ENCODE peak calls at places on chromosomes 6 and 20, in nine cellular contexts. One of them, this sample, is unnamed.

GRCh38 chr20:62123450-62124118 is 1.3 kb downstream of the LSM14B start:
- DNase-seq in GM06990: no peak
- DNase-seq in activated CD4-positive, alpha-beta T cell treated with anti-CD3 and anti-CD28 coated beads, Interleukin-2, amount 50 U/mL, for 48 hours: no peak
- DNase-seq in gastrocnemius medialis: no peak
- DNase-seq in SW480: no peak
- DNase-seq in KBM-7: peak; percentile 38
- DNase-seq in NCI-H774: no peak
- DNase-seq in effector CD4-positive, alpha-beta T cell: no peak
- DNase-seq in SK-N-DZ: no peak
- DNase-seq in this sample: peak; percentile 33

GRCh38 chr6:43722920-43723565 is 35.5 kb upstream of the MRPS18A start:
- DNase-seq in KBM-7: no peak
- DNase-seq in effector CD4-positive, alpha-beta T cell: no peak
- DNase-seq in NCI-H774: no peak
- DNase-seq in activated CD4-positive, alpha-beta T cell treated with anti-CD3 and anti-CD28 coated beads, Interleukin-2, amount 50 U/mL, for 48 hours: no peak
- DNase-seq in gastrocnemius medialis: no peak
- DNase-seq in SK-N-DZ: no peak
- DNase-seq in SW480: no peak
- DNase-seq in GM06990: no peak
- DNase-seq in this sample: no peak

GRCh38 chr20:49675368-49676151 is 38.1 kb downstream of the B4GALT5 start:
- DNase-seq in SK-N-DZ: no peak
- DNase-seq in effector CD4-positive, alpha-beta T cell: no peak
- DNase-seq in NCI-H774: no peak
- DNase-seq in GM06990: peak; percentile 73
- DNase-seq in KBM-7: no peak
- DNase-seq in gastrocnemius medialis: no peak
- DNase-seq in activated CD4-positive, alpha-beta T cell treated with anti-CD3 and anti-CD28 coated beads, Interleukin-2, amount 50 U/mL, for 48 hours: no peak
- DNase-seq in SW480: peak; percentile 85
- DNase-seq in this sample: no peak

GRCh38 chr20:25480797-25481196 is 73.3 kb downstream of the GINS1 start:
- DNase-seq in KBM-7: no peak
- DNase-seq in activated CD4-positive, alpha-beta T cell treated with anti-CD3 and anti-CD28 coated beads, Interleukin-2, amount 50 U/mL, for 48 hours: no peak
- DNase-seq in effector CD4-positive, alpha-beta T cell: no peak
- DNase-seq in gastrocnemius medialis: no peak
- DNase-seq in NCI-H774: no peak
- DNase-seq in GM06990: no peak
- DNase-seq in SW480: no peak
- DNase-seq in SK-N-DZ: no peak
- DNase-seq in this sample: no peak

GRCh38 chr6:31719001-31719400 is 2.5 kb downstream of the LY6G6C start:
- DNase-seq in SK-N-DZ: no peak
- DNase-seq in KBM-7: no peak
- DNase-seq in NCI-H774: no peak
- DNase-seq in gastrocnemius medialis: no peak
- DNase-seq in SW480: no peak
- DNase-seq in GM06990: no peak
- DNase-seq in activated CD4-positive, alpha-beta T cell treated with anti-CD3 and anti-CD28 coated beads, Interleukin-2, amount 50 U/mL, for 48 hours: no peak
- DNase-seq in effector CD4-positive, alpha-beta T cell: no peak
- DNase-seq in this sample: no peak

GRCh38 chr6:53043626-53044025 is 21.6 kb upstream of the FBXO9 start:
- DNase-seq in NCI-H774: no peak
- DNase-seq in gastrocnemius medialis: no peak
- DNase-seq in effector CD4-positive, alpha-beta T cell: no peak
- DNase-seq in activated CD4-positive, alpha-beta T cell treated with anti-CD3 and anti-CD28 coated beads, Interleukin-2, amount 50 U/mL, for 48 hours: no peak
- DNase-seq in SK-N-DZ: no peak
- DNase-seq in GM06990: no peak
- DNase-seq in SW480: no peak
- DNase-seq in KBM-7: no peak
- DNase-seq in this sample: no peak

GRCh38 chr20:17660667-17661066 is 21.4 kb downstream of the RRBP1 start:
- DNase-seq in SK-N-DZ: no peak
- DNase-seq in SW480: no peak
- DNase-seq in NCI-H774: no peak
- DNase-seq in activated CD4-positive, alpha-beta T cell treated with anti-CD3 and anti-CD28 coated beads, Interleukin-2, amount 50 U/mL, for 48 hours: no peak
- DNase-seq in KBM-7: no peak
- DNase-seq in gastrocnemius medialis: no peak
- DNase-seq in effector CD4-positive, alpha-beta T cell: no peak
- DNase-seq in GM06990: no peak
- DNase-seq in this sample: no peak

GRCh38 chr6:116145786-116146675 is 20.1 kb upstream of the COL10A1 start:
- DNase-seq in SW480: peak; percentile 1
- DNase-seq in effector CD4-positive, alpha-beta T cell: no peak
- DNase-seq in gastrocnemius medialis: no peak
- DNase-seq in GM06990: no peak
- DNase-seq in NCI-H774: no peak
- DNase-seq in SK-N-DZ: no peak
- DNase-seq in KBM-7: no peak
- DNase-seq in activated CD4-positive, alpha-beta T cell treated with anti-CD3 and anti-CD28 coated beads, Interleukin-2, amount 50 U/mL, for 48 hours: no peak
- DNase-seq in this sample: no peak

GRCh38 chr6:139376604-139377218 is 2.3 kb upstream of the CITED2 start:
- DNase-seq in NCI-H774: no peak
- DNase-seq in KBM-7: no peak
- DNase-seq in SK-N-DZ: no peak
- DNase-seq in effector CD4-positive, alpha-beta T cell: no peak
- DNase-seq in SW480: peak; percentile 46
- DNase-seq in gastrocnemius medialis: peak; percentile 84
- DNase-seq in GM06990: no peak
- DNase-seq in activated CD4-positive, alpha-beta T cell treated with anti-CD3 and anti-CD28 coated beads, Interleukin-2, amount 50 U/mL, for 48 hours: no peak
- DNase-seq in this sample: peak; percentile 97

GRCh38 chr20:36415475-36416002 is 109.4 kb downstream of the DLGAP4 start:
- DNase-seq in NCI-H774: no peak
- DNase-seq in gastrocnemius medialis: no peak
- DNase-seq in GM06990: no peak
- DNase-seq in SW480: no peak
- DNase-seq in effector CD4-positive, alpha-beta T cell: no peak
- DNase-seq in activated CD4-positive, alpha-beta T cell treated with anti-CD3 and anti-CD28 coated beads, Interleukin-2, amount 50 U/mL, for 48 hours: no peak
- DNase-seq in SK-N-DZ: no peak
- DNase-seq in KBM-7: no peak
- DNase-seq in this sample: no peak

GRCh38 chr6:18047406-18047805 is 60.0 kb upstream of the KIF13A start:
- DNase-seq in activated CD4-positive, alpha-beta T cell treated with anti-CD3 and anti-CD28 coated beads, Interleukin-2, amount 50 U/mL, for 48 hours: no peak
- DNase-seq in SK-N-DZ: no peak
- DNase-seq in effector CD4-positive, alpha-beta T cell: no peak
- DNase-seq in GM06990: no peak
- DNase-seq in KBM-7: no peak
- DNase-seq in NCI-H774: no peak
- DNase-seq in gastrocnemius medialis: no peak
- DNase-seq in SW480: no peak
- DNase-seq in this sample: no peak

GRCh38 chr6:133983099-133983939 is 30.3 kb downstream of the TBPL1 start:
- DNase-seq in GM06990: no peak
- DNase-seq in SW480: no peak
- DNase-seq in KBM-7: peak; percentile 96
- DNase-seq in activated CD4-positive, alpha-beta T cell treated with anti-CD3 and anti-CD28 coated beads, Interleukin-2, amount 50 U/mL, for 48 hours: peak; percentile 38
- DNase-seq in NCI-H774: no peak
- DNase-seq in effector CD4-positive, alpha-beta T cell: peak; percentile 10
- DNase-seq in SK-N-DZ: no peak
- DNase-seq in gastrocnemius medialis: no peak
- DNase-seq in this sample: no peak

GRCh38 chr20:62938105-62938888 is at the start of gene GID8:
- DNase-seq in SK-N-DZ: peak; percentile 37
- DNase-seq in effector CD4-positive, alpha-beta T cell: peak; percentile 28
- DNase-seq in SW480: peak; percentile 71
- DNase-seq in KBM-7: peak; percentile 48
- DNase-seq in NCI-H774: no peak
- DNase-seq in GM06990: peak; percentile 66
- DNase-seq in activated CD4-positive, alpha-beta T cell treated with anti-CD3 and anti-CD28 coated beads, Interleukin-2, amount 50 U/mL, for 48 hours: peak; percentile 44
- DNase-seq in gastrocnemius medialis: no peak
- DNase-seq in this sample: peak; percentile 66

GRCh38 chr6:11538049-11538798 is 675 bp downstream of the TMEM170B start:
- DNase-seq in SK-N-DZ: peak; percentile 48
- DNase-seq in NCI-H774: no peak
- DNase-seq in GM06990: peak; percentile 60
- DNase-seq in KBM-7: peak; percentile 24
- DNase-seq in SW480: peak; percentile 5
- DNase-seq in effector CD4-positive, alpha-beta T cell: peak; percentile 7
- DNase-seq in activated CD4-positive, alpha-beta T cell treated with anti-CD3 and anti-CD28 coated beads, Interleukin-2, amount 50 U/mL, for 48 hours: peak; percentile 27
- DNase-seq in gastrocnemius medialis: peak; percentile 20
- DNase-seq in this sample: peak; percentile 16

GRCh38 chr6:136792945-136793289 is 640 bp upstream of the MAP3K5 start:
- DNase-seq in gastrocnemius medialis: peak; percentile 84
- DNase-seq in SW480: peak; percentile 81
- DNase-seq in effector CD4-positive, alpha-beta T cell: peak; percentile 91
- DNase-seq in NCI-H774: peak; percentile 88
- DNase-seq in KBM-7: peak; percentile 95
- DNase-seq in activated CD4-positive, alpha-beta T cell treated with anti-CD3 and anti-CD28 coated beads, Interleukin-2, amount 50 U/mL, for 48 hours: peak; percentile 96
- DNase-seq in SK-N-DZ: peak; percentile 83
- DNase-seq in GM06990: peak; percentile 94
- DNase-seq in this sample: peak; percentile 87

GRCh38 chr6:16735014-16735413 is 26.2 kb downstream of the ATXN1 start:
- DNase-seq in gastrocnemius medialis: no peak
- DNase-seq in SK-N-DZ: no peak
- DNase-seq in activated CD4-positive, alpha-beta T cell treated with anti-CD3 and anti-CD28 coated beads, Interleukin-2, amount 50 U/mL, for 48 hours: no peak
- DNase-seq in NCI-H774: no peak
- DNase-seq in KBM-7: no peak
- DNase-seq in effector CD4-positive, alpha-beta T cell: no peak
- DNase-seq in GM06990: no peak
- DNase-seq in SW480: no peak
- DNase-seq in this sample: no peak

This sample was measured in T47D.